ENCODE peak calls at places on chromosomes 3 and 15, in ten cellular contexts. One of them, this sample, is unnamed.

GRCh38 chr3:44576661-44577060 is 8.1 kb upstream of the ZNF660 start:
- DNase-seq in neural progenitor cell: no peak
- DNase-seq in hepatocyte: no peak
- DNase-seq in RWPE2: no peak
- DNase-seq in SJSA1: no peak
- DNase-seq in neuronal stem cell: no peak
- DNase-seq in tibial artery: no peak
- DNase-seq in RWPE1: no peak
- DNase-seq in PC-3: no peak
- DNase-seq in colonic mucosa: no peak
- DNase-seq in this sample: no peak

GRCh38 chr3:124923833-124924232 is 10.7 kb downstream of the MUC13 start:
- DNase-seq in neural progenitor cell: no peak
- DNase-seq in hepatocyte: no peak
- DNase-seq in RWPE2: no peak
- DNase-seq in SJSA1: no peak
- DNase-seq in neuronal stem cell: no peak
- DNase-seq in tibial artery: no peak
- DNase-seq in RWPE1: no peak
- DNase-seq in PC-3: no peak
- DNase-seq in colonic mucosa: no peak
- DNase-seq in this sample: no peak

GRCh38 chr3:49165771-49166751 is at the start of gene CCDC71:
- DNase-seq in neural progenitor cell: peak; percentile 86
- DNase-seq in hepatocyte: peak; percentile 89
- DNase-seq in RWPE2: no peak
- DNase-seq in SJSA1: peak; percentile 26
- DNase-seq in neuronal stem cell: no peak
- DNase-seq in tibial artery: peak; percentile 82
- DNase-seq in RWPE1: peak; percentile 70
- DNase-seq in PC-3: peak; percentile 63
- DNase-seq in colonic mucosa: peak; percentile 70
- DNase-seq in this sample: peak; percentile 86

GRCh38 chr3:195532345-195532744 is 10.8 kb downstream of the PPP1R2 start:
- DNase-seq in neural progenitor cell: no peak
- DNase-seq in hepatocyte: no peak
- DNase-seq in RWPE2: no peak
- DNase-seq in SJSA1: no peak
- DNase-seq in neuronal stem cell: no peak
- DNase-seq in tibial artery: no peak
- DNase-seq in RWPE1: no peak
- DNase-seq in PC-3: no peak
- DNase-seq in colonic mucosa: no peak
- DNase-seq in this sample: no peak

GRCh38 chr3:191695131-191695814 is 234.3 kb downstream of the PYDC2 start:
- DNase-seq in neural progenitor cell: no peak
- DNase-seq in hepatocyte: no peak
- DNase-seq in RWPE2: no peak
- DNase-seq in SJSA1: no peak
- DNase-seq in neuronal stem cell: no peak
- DNase-seq in tibial artery: no peak
- DNase-seq in RWPE1: no peak
- DNase-seq in PC-3: no peak
- DNase-seq in colonic mucosa: no peak
- DNase-seq in this sample: no peak

GRCh38 chr15:68966996-68967395 is 36.7 kb downstream of the SPESP1 start:
- DNase-seq in neural progenitor cell: no peak
- DNase-seq in hepatocyte: no peak
- DNase-seq in RWPE2: no peak
- DNase-seq in SJSA1: no peak
- DNase-seq in neuronal stem cell: no peak
- DNase-seq in tibial artery: no peak
- DNase-seq in RWPE1: no peak
- DNase-seq in PC-3: no peak
- DNase-seq in colonic mucosa: no peak
- DNase-seq in this sample: no peak

GRCh38 chr3:52068055-52068704 is 11.8 kb upstream of the DUSP7 start:
- DNase-seq in neural progenitor cell: no peak
- DNase-seq in hepatocyte: peak; percentile 79
- DNase-seq in RWPE2: no peak
- DNase-seq in SJSA1: no peak
- DNase-seq in neuronal stem cell: no peak
- DNase-seq in tibial artery: no peak
- DNase-seq in RWPE1: no peak
- DNase-seq in PC-3: no peak
- DNase-seq in colonic mucosa: no peak
- DNase-seq in this sample: no peak

GRCh38 chr3:113251817-113252216 is 40.5 kb downstream of the BOC start:
- DNase-seq in neural progenitor cell: no peak
- DNase-seq in hepatocyte: no peak
- DNase-seq in RWPE2: no peak
- DNase-seq in SJSA1: no peak
- DNase-seq in neuronal stem cell: no peak
- DNase-seq in tibial artery: no peak
- DNase-seq in RWPE1: no peak
- DNase-seq in PC-3: no peak
- DNase-seq in colonic mucosa: no peak
- DNase-seq in this sample: no peak

GRCh38 chr3:57179580-57180410 is 14.6 kb upstream of the IL17RD start:
- DNase-seq in neural progenitor cell: peak; percentile 61
- DNase-seq in hepatocyte: peak; percentile 34
- DNase-seq in RWPE2: no peak
- DNase-seq in SJSA1: no peak
- DNase-seq in neuronal stem cell: no peak
- DNase-seq in tibial artery: no peak
- DNase-seq in RWPE1: no peak
- DNase-seq in PC-3: peak; percentile 59
- DNase-seq in colonic mucosa: no peak
- DNase-seq in this sample: no peak

GRCh38 chr15:68347392-68347791 is 69.8 kb downstream of the FEM1B start:
- DNase-seq in neural progenitor cell: no peak
- DNase-seq in hepatocyte: peak; percentile 49
- DNase-seq in RWPE2: no peak
- DNase-seq in SJSA1: peak; percentile 58
- DNase-seq in neuronal stem cell: no peak
- DNase-seq in tibial artery: no peak
- DNase-seq in RWPE1: no peak
- DNase-seq in PC-3: no peak
- DNase-seq in colonic mucosa: no peak
- DNase-seq in this sample: no peak

GRCh38 chr15:101198820-101199219 is 53.0 kb downstream of the CHSY1 start:
- DNase-seq in neural progenitor cell: no peak
- DNase-seq in hepatocyte: no peak
- DNase-seq in RWPE2: no peak
- DNase-seq in SJSA1: no peak
- DNase-seq in neuronal stem cell: no peak
- DNase-seq in tibial artery: no peak
- DNase-seq in RWPE1: no peak
- DNase-seq in PC-3: no peak
- DNase-seq in colonic mucosa: no peak
- DNase-seq in this sample: no peak

GRCh38 chr3:187616307-187616939 is 53.8 kb downstream of the SST start:
- DNase-seq in neural progenitor cell: peak; percentile 76
- DNase-seq in hepatocyte: peak; percentile 63
- DNase-seq in RWPE2: no peak
- DNase-seq in SJSA1: peak; percentile 17
- DNase-seq in neuronal stem cell: peak; percentile 36
- DNase-seq in tibial artery: no peak
- DNase-seq in RWPE1: peak; percentile 61
- DNase-seq in PC-3: peak; percentile 66
- DNase-seq in colonic mucosa: peak; percentile 41
- DNase-seq in this sample: no peak

GRCh38 chr15:92527197-92527596 is 128.4 kb downstream of the FAM174B start:
- DNase-seq in neural progenitor cell: no peak
- DNase-seq in hepatocyte: peak; percentile 39
- DNase-seq in RWPE2: no peak
- DNase-seq in SJSA1: no peak
- DNase-seq in neuronal stem cell: no peak
- DNase-seq in tibial artery: peak; percentile 67
- DNase-seq in RWPE1: no peak
- DNase-seq in PC-3: peak; percentile 5
- DNase-seq in colonic mucosa: no peak
- DNase-seq in this sample: no peak

GRCh38 chr15:65385868-65386253 is 8.1 kb upstream of the IGDCC3 start:
- DNase-seq in neural progenitor cell: no peak
- DNase-seq in hepatocyte: no peak
- DNase-seq in RWPE2: no peak
- DNase-seq in SJSA1: no peak
- DNase-seq in neuronal stem cell: no peak
- DNase-seq in tibial artery: peak; percentile 73
- DNase-seq in RWPE1: no peak
- DNase-seq in PC-3: no peak
- DNase-seq in colonic mucosa: no peak
- DNase-seq in this sample: no peak
- H3K27ac ChIP-seq in neural progenitor cell: no peak overlapping the region
- H3K27ac ChIP-seq in hepatocyte: no peak overlapping the region
- H3K27ac ChIP-seq in RWPE2: no peak overlapping the region
- H3K27ac ChIP-seq in SJSA1: no peak overlapping the region
- H3K27ac ChIP-seq in neuronal stem cell: no peak overlapping the region
- H3K27ac ChIP-seq in tibial artery: peak overlapping the region; percentile 1
- H3K27ac ChIP-seq in RWPE1: no peak overlapping the region
- H3K27ac ChIP-seq in PC-3: no peak overlapping the region
- H3K27ac ChIP-seq in colonic mucosa: no peak overlapping the region
- H3K27ac ChIP-seq in this sample: no peak overlapping the region

GRCh38 chr3:94645790-94646189 is 582.9 kb downstream of the NSUN3 start:
- DNase-seq in neural progenitor cell: no peak
- DNase-seq in hepatocyte: no peak
- DNase-seq in RWPE2: no peak
- DNase-seq in SJSA1: no peak
- DNase-seq in neuronal stem cell: no peak
- DNase-seq in tibial artery: no peak
- DNase-seq in RWPE1: no peak
- DNase-seq in PC-3: no peak
- DNase-seq in colonic mucosa: no peak
- DNase-seq in this sample: no peak
- H3K27ac ChIP-seq in neural progenitor cell: no peak overlapping the region
- H3K27ac ChIP-seq in hepatocyte: no peak overlapping the region
- H3K27ac ChIP-seq in RWPE2: no peak overlapping the region
- H3K27ac ChIP-seq in SJSA1: no peak overlapping the region
- H3K27ac ChIP-seq in neuronal stem cell: no peak overlapping the region
- H3K27ac ChIP-seq in tibial artery: no peak overlapping the region
- H3K27ac ChIP-seq in RWPE1: no peak overlapping the region
- H3K27ac ChIP-seq in PC-3: no peak overlapping the region
- H3K27ac ChIP-seq in colonic mucosa: no peak overlapping the region
- H3K27ac ChIP-seq in this sample: no peak overlapping the region

DNA sequence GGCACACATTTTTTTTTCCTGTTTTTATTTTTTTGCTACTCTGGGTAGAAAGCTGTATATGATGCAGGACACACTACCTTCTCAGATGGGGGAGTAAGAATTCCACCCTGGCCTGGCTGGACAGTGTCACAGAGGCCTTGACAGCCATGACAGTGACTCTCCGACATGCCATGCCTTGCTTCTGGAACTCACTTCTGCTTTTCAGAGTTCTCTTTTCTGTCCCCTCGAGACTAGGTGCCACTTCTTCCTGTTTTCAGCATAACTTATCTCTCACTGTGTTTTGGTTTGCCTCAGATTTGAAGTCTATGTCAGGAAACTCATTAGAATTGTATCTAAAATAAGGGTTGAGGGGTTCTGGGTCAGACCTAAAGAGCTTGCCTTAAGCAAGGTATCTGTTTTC is 69.1 kb upstream of the SEC13 start:
- DNase-seq in neural progenitor cell: no peak
- DNase-seq in hepatocyte: no peak
- DNase-seq in RWPE2: no peak
- DNase-seq in SJSA1: no peak
- DNase-seq in neuronal stem cell: no peak
- DNase-seq in tibial artery: no peak
- DNase-seq in RWPE1: no peak
- DNase-seq in PC-3: no peak
- DNase-seq in colonic mucosa: no peak
- DNase-seq in this sample: no peak
- H3K27ac ChIP-seq in neural progenitor cell: no peak overlapping the region
- H3K27ac ChIP-seq in hepatocyte: no peak overlapping the region
- H3K27ac ChIP-seq in RWPE2: no peak overlapping the region
- H3K27ac ChIP-seq in SJSA1: no peak overlapping the region
- H3K27ac ChIP-seq in neuronal stem cell: no peak overlapping the region
- H3K27ac ChIP-seq in tibial artery: no peak overlapping the region
- H3K27ac ChIP-seq in RWPE1: no peak overlapping the region
- H3K27ac ChIP-seq in PC-3: no peak overlapping the region
- H3K27ac ChIP-seq in colonic mucosa: no peak overlapping the region
- H3K27ac ChIP-seq in this sample: no peak overlapping the region

GRCh38 chr3:67875338-67875737 is 220.9 kb upstream of the SUCLG2 start:
- DNase-seq in neural progenitor cell: no peak
- DNase-seq in hepatocyte: no peak
- DNase-seq in RWPE2: no peak
- DNase-seq in SJSA1: no peak
- DNase-seq in neuronal stem cell: no peak
- DNase-seq in tibial artery: no peak
- DNase-seq in RWPE1: no peak
- DNase-seq in PC-3: peak; percentile 73
- DNase-seq in colonic mucosa: no peak
- DNase-seq in this sample: no peak
- H3K27ac ChIP-seq in neural progenitor cell: no peak overlapping the region
- H3K27ac ChIP-seq in hepatocyte: no peak overlapping the region
- H3K27ac ChIP-seq in RWPE2: no peak overlapping the region
- H3K27ac ChIP-seq in SJSA1: no peak overlapping the region
- H3K27ac ChIP-seq in neuronal stem cell: no peak overlapping the region
- H3K27ac ChIP-seq in tibial artery: no peak overlapping the region
- H3K27ac ChIP-seq in RWPE1: no peak overlapping the region
- H3K27ac ChIP-seq in PC-3: peak overlapping the region; percentile 49
- H3K27ac ChIP-seq in colonic mucosa: no peak overlapping the region
- H3K27ac ChIP-seq in this sample: no peak overlapping the region

GRCh38 chr3:50299638-50299928 is 378 bp upstream of the HYAL3 start:
- DNase-seq in neural progenitor cell: no peak
- DNase-seq in hepatocyte: no peak
- DNase-seq in RWPE2: no peak
- DNase-seq in SJSA1: no peak
- DNase-seq in neuronal stem cell: no peak
- DNase-seq in tibial artery: no peak
- DNase-seq in RWPE1: no peak
- DNase-seq in PC-3: no peak
- DNase-seq in colonic mucosa: no peak
- DNase-seq in this sample: no peak

GRCh38 chr3:50299929-50300680 is 900 bp upstream of the HYAL3 start:
- DNase-seq in neural progenitor cell: no peak
- DNase-seq in hepatocyte: no peak
- DNase-seq in RWPE2: no peak
- DNase-seq in SJSA1: no peak
- DNase-seq in neuronal stem cell: no peak
- DNase-seq in tibial artery: peak; percentile 77
- DNase-seq in RWPE1: no peak
- DNase-seq in PC-3: no peak
- DNase-seq in colonic mucosa: peak; percentile 36
- DNase-seq in this sample: no peak

GRCh38 chr3:50302095-50303037 is 1.0 kb downstream of the HYAL1 start:
- DNase-seq in neural progenitor cell: peak; percentile 1
- DNase-seq in hepatocyte: no peak
- DNase-seq in RWPE2: no peak
- DNase-seq in SJSA1: no peak
- DNase-seq in neuronal stem cell: no peak
- DNase-seq in tibial artery: no peak
- DNase-seq in RWPE1: no peak
- DNase-seq in PC-3: no peak
- DNase-seq in colonic mucosa: no peak
- DNase-seq in this sample: no peak

GRCh38 chr3:50298836-50299637 is at the start of the genes HYAL3 and NAA80:
- DNase-seq in neural progenitor cell: peak; percentile 99
- DNase-seq in hepatocyte: peak; percentile 100
- DNase-seq in RWPE2: peak; percentile 99
- DNase-seq in SJSA1: peak; percentile 92
- DNase-seq in neuronal stem cell: peak; percentile 99
- DNase-seq in tibial artery: peak; percentile 100
- DNase-seq in RWPE1: peak; percentile 98
- DNase-seq in PC-3: peak; percentile 99
- DNase-seq in colonic mucosa: peak; percentile 100
- DNase-seq in this sample: peak; percentile 100

GRCh38 chr3:50300681-50301254 is 1.6 kb upstream of the HYAL3 start:
- DNase-seq in neural progenitor cell: peak; percentile 1
- DNase-seq in hepatocyte: no peak
- DNase-seq in RWPE2: no peak
- DNase-seq in SJSA1: no peak
- DNase-seq in neuronal stem cell: no peak
- DNase-seq in tibial artery: no peak
- DNase-seq in RWPE1: no peak
- DNase-seq in PC-3: no peak
- DNase-seq in colonic mucosa: no peak
- DNase-seq in this sample: no peak
- H3K27ac ChIP-seq in neural progenitor cell: no peak overlapping the region
- H3K27ac ChIP-seq in hepatocyte: peak overlapping the region; percentile 94
- H3K27ac ChIP-seq in RWPE2: peak overlapping the region; percentile 95
- H3K27ac ChIP-seq in SJSA1: no peak overlapping the region
- H3K27ac ChIP-seq in neuronal stem cell: no peak overlapping the region
- H3K27ac ChIP-seq in tibial artery: peak overlapping the region; percentile 90
- H3K27ac ChIP-seq in RWPE1: peak overlapping the region; percentile 93
- H3K27ac ChIP-seq in PC-3: peak overlapping the region; percentile 90
- H3K27ac ChIP-seq in colonic mucosa: peak overlapping the region; percentile 91
- H3K27ac ChIP-seq in this sample: no peak overlapping the region

This sample was measured in aorta.